ENCODE peak calls at places on chromosomes 12 and 14, in seven cellular contexts. W is epithelial cell of esophagus; U is GM20000; D is GM13977; S is stimulated activated CD8-positive, alpha-beta memory T cell treated with anti-CD3 and anti-CD28 coated beads, Interleukin-4, amount 100 ng/mL, for 4 hours; R is coronary artery; I is endothelial cell. N is an unnamed sample.

GRCh38 chr12:116478243-116478773 is 80.9 kb upstream of the MAP1LC3B2 start:
- DNase-seq in D (no peak), S (no peak), U (no peak), R (no peak), W (no peak), I (no peak), N (no peak)

GRCh38 chr12:132571051-132571450 is 39.3 kb downstream of the LRCOL1 start:
- DNase-seq in W (no peak), S (no peak), U (no peak), R (no peak), D (no peak), I (no peak), N (no peak)

GRCh38 chr14:58969951-58970751 is 218.3 kb upstream of the DAAM1 start:
- DNase-seq in D (no peak), U (no peak), W (no peak), R (no peak), I (no peak), S (no peak), N (no peak)

GRCh38 chr14:92586001-92586947 is 72.7 kb downstream of the RIN3 start:
- DNase-seq in R (peak; percentile 87), D (no peak), U (peak; percentile 40), I (no peak), W (peak; percentile 49), S (no peak), N (no peak)

GRCh38 chr12:122064780-122065588 is 13.6 kb upstream of the MLXIP start:
- DNase-seq in D (no peak), S (no peak), R (no peak), I (peak; percentile 26), W (peak; percentile 72), U (no peak), N (peak; percentile 88)

GRCh38 chr14:105547741-105548169 is 21.4 kb downstream of the TMEM121 start:
- DNase-seq in U (no peak), W (no peak), S (no peak), R (no peak), D (no peak), I (no peak), N (no peak)

GRCh38 chr12:46963977-46964376 is 115.4 kb upstream of the PCED1B start:
- DNase-seq in U (no peak), I (no peak), D (no peak), S (no peak), R (no peak), W (peak; percentile 79), N (peak; percentile 23)

GRCh38 chr12:14874882-14875281 is 10.8 kb downstream of the MGP start:
- DNase-seq in S (no peak), I (no peak), R (no peak), U (no peak), W (peak; percentile 11), D (no peak), N (no peak)

GRCh38 chr12:123449103-123449736 is 8.7 kb upstream of the SNRNP35 start:
- DNase-seq in R (no peak), D (no peak), U (no peak), I (no peak), S (no peak), W (no peak), N (no peak)

GRCh38 chr12:71157601-71158233 is at the start of gene TSPAN8:
- DNase-seq in R (no peak), W (no peak), I (no peak), U (no peak), S (no peak), D (no peak), N (peak; percentile 39)

GRCh38 chr14:90758959-90759358 is 57.3 kb downstream of the TTC7B start:
- DNase-seq in W (no peak), D (no peak), I (peak; percentile 26), R (no peak), U (peak; percentile 12), S (no peak), N (no peak)

GRCh38 chr12:4011597-4011996 is 138.4 kb upstream of the PARP11 start:
- DNase-seq in U (no peak), R (no peak), D (no peak), I (no peak), W (peak; percentile 81), S (no peak), N (peak; percentile 86)

GRCh38 chr12:1171657-1172056 is 180.6 kb downstream of the ERC1 start:
- DNase-seq in R (no peak), U (no peak), W (peak; percentile 60), D (no peak), I (no peak), S (no peak), N (no peak)

GRCh38 chr14:68610251-68610793 is 182.5 kb downstream of the ZFP36L1 start:
- DNase-seq in U (no peak), R (peak; percentile 73), D (no peak), I (no peak), W (no peak), S (no peak), N (peak; percentile 65)

GRCh38 chr12:77133566-77133965 is 68.2 kb upstream of the E2F7 start:
- DNase-seq in D (no peak), S (no peak), W (peak; percentile 73), I (peak; percentile 71), U (peak; percentile 10), R (no peak), N (peak; percentile 54)

N was measured in Caco-2.